ENCODE peak calls at places on chromosomes 3 and 15, in four cellular contexts. V is lower lobe of right lung, N is vagina, Z is astrocyte of the cerebellum. E is an unnamed sample.

GRCh38 chr3:157581331-157581730 is 78.1 kb upstream of the VEPH1 start:
- DNase-seq in V (no peak), N (no peak), Z (no peak), E (no peak)

GRCh38 chr3:32614956-32615355 is 44.3 kb upstream of the DYNC1LI1 start:
- DNase-seq in V (no peak), N (no peak), Z (no peak), E (no peak)

GRCh38 chr3:53464424-53464823 is 30.0 kb upstream of the CACNA1D start:
- DNase-seq in V (no peak), N (no peak), Z (no peak), E (no peak)

GRCh38 chr3:58645726-58646125 is 20.8 kb downstream of the FAM3D start:
- DNase-seq in V (no peak), N (no peak), Z (no peak), E (no peak)

GRCh38 chr3:197368330-197368729 is 69.9 kb upstream of the DLG1 start:
- DNase-seq in V (no peak), N (no peak), Z (no peak), E (no peak)

GRCh38 chr3:59816312-59816711 is 766.5 kb upstream of the CFAP20DC start:
- DNase-seq in V (no peak), N (no peak), Z (no peak), E (no peak)

GRCh38 chr3:124560406-124561215 is 169.6 kb upstream of the UMPS start:
- DNase-seq in V (no peak), N (no peak), Z (no peak), E (no peak)

GRCh38 chr3:171068658-171069057 is 42.1 kb upstream of the SLC2A2 start:
- DNase-seq in V (no peak), N (no peak), Z (no peak), E (no peak)

GRCh38 chr3:111979689-111980025 is 831 bp downstream of the ABHD10 start:
- DNase-seq in V (no peak), N (no peak), Z (no peak), E (no peak)

GRCh38 chr15:101065570-101066221 is 146.5 kb downstream of the LRRK1 start:
- DNase-seq in V (peak), N (no peak), Z (no peak), E (no peak)

GRCh38 chr3:13045904-13046568 is 27.2 kb downstream of the IQSEC1 start:
- DNase-seq in V (peak), N (no peak), Z (no peak), E (no peak)

GRCh38 chr3:116288480-116288879 is 156.8 kb downstream of the LSAMP start:
- DNase-seq in V (no peak), N (no peak), Z (peak), E (no peak)

GRCh38 chr3:147958754-147959153 is 549.6 kb downstream of the ZIC1 start:
- DNase-seq in V (no peak), N (no peak), Z (no peak), E (no peak)

GRCh38 chr3:179837374-179837773 is 184.5 kb downstream of the USP13 start:
- DNase-seq in V (no peak), N (no peak), Z (no peak), E (no peak)

GRCh38 chr15:60212536-60212935 is 185.2 kb downstream of the ANXA2 start:
- DNase-seq in V (no peak), N (no peak), Z (no peak), E (no peak)
- TF ChIP-seq CTCF in V (no peak), N (no peak), Z (no peak), E (no peak)

DNA sequence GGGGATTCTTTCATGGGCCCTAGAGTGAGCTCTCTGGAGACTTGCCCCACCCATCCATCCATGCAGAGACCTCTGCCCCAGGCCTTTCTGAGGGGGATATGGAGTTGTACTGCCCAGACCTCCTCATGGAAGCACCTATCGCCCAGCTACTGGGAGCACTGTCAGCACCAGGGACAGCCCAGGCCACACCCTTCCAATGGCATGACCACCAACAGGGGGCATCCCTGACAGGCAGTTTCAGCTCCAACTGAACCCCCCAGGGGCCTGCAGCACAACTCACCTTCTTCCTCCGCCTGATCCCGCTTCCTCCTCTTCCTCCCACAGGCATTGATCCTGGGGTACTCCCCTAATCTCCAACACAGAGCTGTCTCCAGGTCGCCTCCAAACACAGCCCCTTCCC is 21.8 kb downstream of the MRPS11 start:
- DNase-seq in V (no peak), N (no peak), Z (no peak), E (no peak)
- TF ChIP-seq CTCF in V (no peak), N (no peak), Z (no peak), E (no peak)

GRCh38 chr15:99565031-99565280 is 828 bp upstream of the MEF2A start:
- DNase-seq in V (no peak), N (no peak), Z (no peak), E (no peak)
- TF ChIP-seq CTCF in V (no peak), N (no peak), Z (no peak), E (no peak)

DNA sequence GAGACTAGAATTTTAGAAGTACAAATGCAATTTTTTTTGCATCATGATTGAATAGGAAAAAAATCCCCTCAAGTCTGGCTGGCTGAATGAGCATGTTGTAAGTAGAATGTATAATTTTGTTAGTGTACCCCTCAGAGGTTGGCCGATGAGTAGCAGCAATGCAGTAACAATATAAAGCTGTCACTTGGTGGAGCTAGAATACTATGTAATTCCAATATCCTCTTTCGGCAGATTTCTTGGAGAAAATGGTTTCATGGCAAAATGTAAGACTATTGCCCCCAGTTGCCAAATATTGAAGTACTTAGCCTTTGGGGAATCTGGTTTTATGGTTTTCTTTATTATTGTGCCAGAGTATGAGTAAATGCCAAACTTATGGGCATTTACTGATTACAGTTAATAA is 39.8 kb upstream of the SGO1 start:
- DNase-seq in V (no peak), N (no peak), Z (peak), E (no peak)
- TF ChIP-seq CTCF in V (peak), N (no peak), Z (peak), E (peak)

GRCh38 chr3:127867986-127868385 is 45.7 kb upstream of the MGLL start:
- DNase-seq in V (no peak), N (no peak), Z (no peak), E (no peak)

GRCh38 chr3:127867412-127867811 is 45.1 kb upstream of the MGLL start:
- DNase-seq in V (no peak), N (no peak), Z (no peak), E (no peak)

GRCh38 chr3:127860223-127860622 is 37.9 kb upstream of the MGLL start:
- DNase-seq in V (no peak), N (no peak), Z (no peak), E (no peak)

DNA sequence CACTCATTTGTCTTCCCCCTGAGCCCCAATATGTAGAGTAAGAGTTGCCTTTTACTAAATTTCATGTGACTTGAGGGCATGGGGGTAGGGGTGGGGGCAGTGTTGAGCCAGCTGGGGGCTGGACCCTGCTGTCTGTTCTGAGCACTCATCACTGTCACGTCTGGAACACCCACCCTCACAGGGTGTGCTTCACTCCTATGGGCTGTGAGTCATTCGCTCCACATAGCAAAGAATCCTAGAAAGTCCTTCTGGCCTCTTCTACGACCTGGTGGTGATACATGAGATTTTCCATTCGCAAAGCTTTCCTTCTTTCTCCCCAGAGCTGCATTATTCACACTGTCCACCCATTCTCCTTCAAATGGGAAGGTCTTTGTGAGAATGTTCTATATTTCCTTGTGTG is 43.6 kb upstream of the MGLL start:
- DNase-seq in V (no peak), N (no peak), Z (no peak), E (no peak)
- TF ChIP-seq CTCF in V (no peak), N (no peak), Z (no peak), E (no peak)

E was measured in AG09319.